ENCODE peak calls at places on chromosomes 11 and 22, in six cellular contexts. F is COLO829, V is M059J, R is skeletal muscle cell, Z is body of pancreas, I is natural killer cell. T is an unnamed sample.

GRCh38 chr11:32090774-32091370 is at the start of gene RCN1:
- DNase-seq in F (no peak), I (peak), Z (peak), V (peak), R (peak), T (peak)

GRCh38 chr11:64219354-64219684 is 6.7 kb downstream of the TRPT1 start:
- DNase-seq in V (no peak), R (no peak), Z (no peak), I (no peak), F (no peak), T (no peak)

GRCh38 chr11:2797181-2797711 is 88.3 kb downstream of the CDKN1C start:
- DNase-seq in F (no peak), V (no peak), R (no peak), Z (peak), I (peak), T (no peak)

GRCh38 chr11:69642549-69642912 is 1.6 kb downstream of the CCND1 start:
- DNase-seq in F (no peak), Z (peak), I (peak), V (no peak), R (no peak), T (no peak)

GRCh38 chr11:3163241-3163981 is 1.7 kb downstream of the OSBPL5 start:
- DNase-seq in F (no peak), I (no peak), V (no peak), R (no peak), Z (peak), T (no peak)

GRCh38 chr22:36469094-36469710 is 12.2 kb downstream of the TXN2 start:
- DNase-seq in V (peak), F (no peak), I (no peak), Z (no peak), R (no peak), T (no peak)

GRCh38 chr11:115591380-115591779 is 87.2 kb upstream of the CADM1 start:
- DNase-seq in Z (no peak), V (no peak), F (no peak), R (no peak), I (no peak), T (no peak)

GRCh38 chr11:11660351-11660750 is 38.5 kb upstream of the GALNT18 start:
- DNase-seq in Z (no peak), F (no peak), R (no peak), I (no peak), V (no peak), T (no peak)

GRCh38 chr11:116930177-116930576 is 92.8 kb upstream of the APOA1 start:
- DNase-seq in F (no peak), V (no peak), Z (peak), I (no peak), R (no peak), T (no peak)

GRCh38 chr22:32723632-32724031 is 77.9 kb upstream of the TIMP3 start:
- DNase-seq in V (peak), R (peak), Z (peak), I (no peak), F (peak), T (no peak)

GRCh38 chr22:21587803-21588611 is 20.5 kb downstream of the UBE2L3 start:
- DNase-seq in Z (no peak), F (peak), R (no peak), V (peak), I (no peak), T (no peak)

GRCh38 chr11:20278727-20279126 is 84.8 kb upstream of the HTATIP2 start:
- DNase-seq in R (no peak), F (peak), I (no peak), V (no peak), Z (no peak), T (no peak)

GRCh38 chr22:42160830-42161696 is 30.5 kb upstream of the CYP2D6 start:
- DNase-seq in I (no peak), V (no peak), F (no peak), Z (no peak), R (no peak), T (no peak)

GRCh38 chr22:23075525-23076216 is 5.4 kb downstream of the GNAZ start:
- DNase-seq in Z (no peak), R (no peak), V (peak), I (no peak), F (peak), T (no peak)

GRCh38 chr11:94132152-94132558 is 3.5 kb downstream of the PANX1 start:
- DNase-seq in R (peak), V (peak), F (no peak), I (no peak), Z (no peak), T (no peak)

GRCh38 chr11:126079640-126080205 is 17.1 kb upstream of the CDON start:
- DNase-seq in V (peak), Z (peak), F (no peak), R (no peak), I (no peak), T (peak)

GRCh38 chr11:43952020-43952400 is 9.6 kb downstream of the C11orf96 start:
- DNase-seq in I (no peak), V (no peak), R (no peak), F (no peak), Z (no peak), T (no peak)